ENCODE peak calls at places on chromosomes 1 and 21, in four cellular contexts. O is H1, D is K562, I is HepG2. F is an unnamed sample.

GRCh38 chr1:24727490-24728214 is 17.6 kb upstream of the CLIC4 start:
- DNase-seq in O (no peak), D (no peak), I (no peak), F (peak; percentile 71)

GRCh38 chr1:109529895-109530456 is 9.7 kb upstream of the GPR61 start:
- DNase-seq in O (no peak), D (no peak), I (no peak), F (no peak)

GRCh38 chr1:152777510-152778137 is 2.7 kb downstream of the LCE1F start:
- DNase-seq in O (no peak), D (peak; percentile 38), I (peak; percentile 30), F (no peak)

GRCh38 chr1:8396912-8397406 is 79.0 kb downstream of the SLC45A1 start:
- DNase-seq in O (no peak), D (no peak), I (peak; percentile 38), F (peak; percentile 49)

GRCh38 chr1:8815582-8816285 is 1.7 kb downstream of the RERE start:
- DNase-seq in O (no peak), D (no peak), I (no peak), F (no peak)

GRCh38 chr1:155226188-155226909 is 17.9 kb downstream of the MTX1 start:
- DNase-seq in O (no peak), D (peak; percentile 69), I (peak; percentile 60), F (no peak)

GRCh38 chr1:158087320-158087927 is 93.3 kb upstream of the CD1D start:
- DNase-seq in O (peak; percentile 63), D (peak; percentile 87), I (peak; percentile 80), F (no peak)

GRCh38 chr21:42990251-42990650 is 15.9 kb downstream of the PKNOX1 start:
- DNase-seq in O (no peak), D (no peak), I (no peak), F (no peak)

GRCh38 chr1:46673749-46674182 is 2.1 kb downstream of the TEX38 start:
- DNase-seq in O (no peak), D (peak; percentile 31), I (no peak), F (no peak)

GRCh38 chr1:169739980-169740379 is 6.1 kb upstream of the SELE start:
- DNase-seq in O (no peak), D (no peak), I (no peak), F (no peak)

GRCh38 chr1:77438239-77438913 is 156.6 kb downstream of the AK5 start:
- DNase-seq in O (no peak), D (no peak), I (no peak), F (no peak)

GRCh38 chr1:156177918-156178654 is 15.8 kb upstream of the SLC25A44 start:
- DNase-seq in O (no peak), D (peak; percentile 43), I (no peak), F (no peak)

GRCh38 chr1:202143011-202143767 is 1.3 kb downstream of the ARL8A start:
- DNase-seq in O (no peak), D (no peak), I (peak; percentile 75), F (no peak)

GRCh38 chr1:57254006-57254405 is 169.9 kb downstream of the DAB1 start:
- DNase-seq in O (no peak), D (no peak), I (no peak), F (no peak)

GRCh38 chr1:151292207-151293030 is 10.3 kb downstream of the ZNF687 start:
- DNase-seq in O (no peak), D (no peak), I (no peak), F (no peak)

GRCh38 chr1:27031235-27032118 is 18.8 kb upstream of the TENT5B start:
- DNase-seq in O (no peak), D (peak; percentile 23), I (no peak), F (no peak)

GRCh38 chr1:54312874-54313316 is 93.3 kb downstream of the SSBP3 start:
- DNase-seq in O (no peak), D (no peak), I (peak; percentile 33), F (no peak)

GRCh38 chr1:89566761-89567174 is 42.1 kb downstream of the LRRC8B start:
- DNase-seq in O (no peak), D (no peak), I (no peak), F (no peak)

GRCh38 chr21:29233611-29234540 is 64.8 kb upstream of the BACH1 start:
- DNase-seq in O (no peak), D (no peak), I (no peak), F (peak; percentile 76)

GRCh38 chr21:17451364-17451869 is 61.4 kb upstream of the CXADR start:
- DNase-seq in O (no peak), D (no peak), I (peak; percentile 28), F (no peak)

GRCh38 chr1:197675475-197676324 is 99.6 kb downstream of the DENND1B start:
- DNase-seq in O (no peak), D (no peak), I (no peak), F (no peak)

GRCh38 chr21:42925114-42925907 is at the start of gene ERVH48-1:
- DNase-seq in O (no peak), D (no peak), I (no peak), F (no peak)

GRCh38 chr1:52814465-52814864 is 28.1 kb upstream of the ZYG11A start:
- DNase-seq in O (no peak), D (no peak), I (peak; percentile 65), F (no peak)

GRCh38 chr1:176876966-176877515 is 287.5 kb downstream of the ASTN1 start:
- DNase-seq in O (no peak), D (no peak), I (no peak), F (no peak)

GRCh38 chr1:226541631-226542622 is 6.6 kb upstream of the STUM start:
- DNase-seq in O (no peak), D (no peak), I (no peak), F (no peak)

GRCh38 chr1:235330918-235331285 is 2.5 kb downstream of the GGPS1 start:
- DNase-seq in O (no peak), D (no peak), I (no peak), F (no peak)

GRCh38 chr1:186620951-186621350 is 59.3 kb downstream of the PTGS2 start:
- DNase-seq in O (no peak), D (no peak), I (no peak), F (peak; percentile 19)

GRCh38 chr1:219412772-219413171 is 200.1 kb downstream of the ZC3H11B start:
- DNase-seq in O (no peak), D (no peak), I (no peak), F (no peak)

GRCh38 chr21:42461185-42461520 is 34.9 kb downstream of the RSPH1 start:
- DNase-seq in O (no peak), D (no peak), I (no peak), F (no peak)

GRCh38 chr1:248821101-248821500 is 4.6 kb downstream of the SH3BP5L start:
- DNase-seq in O (no peak), D (no peak), I (peak; percentile 51), F (no peak)

GRCh38 chr1:185316163-185317033 is 645 bp downstream of the IVNS1ABP start:
- DNase-seq in O (peak; percentile 54), D (peak; percentile 81), I (peak; percentile 74), F (peak; percentile 45)

GRCh38 chr1:205601209-205601608 is 30.6 kb downstream of the ELK4 start:
- DNase-seq in O (no peak), D (no peak), I (peak; percentile 63), F (no peak)

GRCh38 chr1:74995848-74996247 is 138.3 kb upstream of the LHX8 start:
- DNase-seq in O (no peak), D (no peak), I (no peak), F (no peak)

GRCh38 chr1:22039594-22040347 is 12.7 kb upstream of the CDC42 start:
- DNase-seq in O (no peak), D (peak; percentile 37), I (no peak), F (peak; percentile 97)
- TF ChIP-seq POLR2AphosphoS5 in O (no peak), D (no peak), I (no peak), F (peak; percentile 69)

GRCh38 chr1:220800262-220800661 is 13.5 kb downstream of the MTARC1 start:
- DNase-seq in O (no peak), D (no peak), I (no peak), F (no peak)

GRCh38 chr1:220804202-220804586 is 17.5 kb downstream of the MTARC1 start:
- DNase-seq in O (no peak), D (no peak), I (no peak), F (no peak)

GRCh38 chr1:220807726-220808125 is 21.0 kb downstream of the MTARC1 start:
- DNase-seq in O (no peak), D (no peak), I (no peak), F (no peak)

GRCh38 chr1:220806408-220806807 is 19.7 kb downstream of the MTARC1 start:
- DNase-seq in O (no peak), D (no peak), I (no peak), F (no peak)

DNA sequence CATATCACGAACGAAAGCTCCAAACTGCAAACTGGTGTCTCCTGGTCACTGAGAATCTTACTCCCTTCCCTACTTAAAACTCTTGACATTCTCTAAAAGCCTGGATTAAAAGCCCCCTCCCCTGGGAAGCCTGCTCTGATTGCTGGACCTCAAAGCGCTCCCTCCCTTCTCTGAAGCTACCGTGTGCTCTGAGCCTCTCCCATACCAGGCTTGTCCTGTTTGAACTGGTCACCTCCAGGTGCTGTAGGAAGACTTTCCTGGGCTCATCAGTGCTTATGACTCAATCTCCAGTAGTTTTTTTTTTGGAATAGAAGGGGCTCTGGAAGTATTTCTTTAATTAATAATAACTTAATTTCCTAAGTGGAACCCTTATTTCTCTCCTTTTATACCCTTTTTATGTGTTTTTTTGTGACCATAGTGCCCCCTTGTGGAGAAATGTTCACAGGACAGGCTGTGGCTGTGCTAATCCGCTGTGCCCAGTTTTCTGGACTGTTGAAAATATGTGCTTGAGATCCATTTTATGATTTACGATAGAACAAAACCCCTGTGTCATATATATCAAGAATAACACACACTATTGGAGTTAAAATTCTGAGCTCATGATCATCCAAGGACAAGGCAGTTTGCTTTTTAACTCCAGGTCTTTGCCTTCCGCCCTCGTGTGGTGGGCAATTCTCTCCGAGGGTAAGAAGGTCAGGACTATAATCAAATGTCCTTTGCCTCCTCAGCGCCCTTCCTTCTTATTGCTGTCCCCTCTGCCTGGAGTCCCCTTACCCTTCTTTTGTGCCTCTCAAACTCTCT is 16.9 kb downstream of the MTARC1 start:
- DNase-seq in O (no peak), D (peak; percentile 64), I (peak; percentile 25), F (no peak)
- TF ChIP-seq KDM1A in O (no peak), D (no peak), I (no peak), F (no peak)

DNA sequence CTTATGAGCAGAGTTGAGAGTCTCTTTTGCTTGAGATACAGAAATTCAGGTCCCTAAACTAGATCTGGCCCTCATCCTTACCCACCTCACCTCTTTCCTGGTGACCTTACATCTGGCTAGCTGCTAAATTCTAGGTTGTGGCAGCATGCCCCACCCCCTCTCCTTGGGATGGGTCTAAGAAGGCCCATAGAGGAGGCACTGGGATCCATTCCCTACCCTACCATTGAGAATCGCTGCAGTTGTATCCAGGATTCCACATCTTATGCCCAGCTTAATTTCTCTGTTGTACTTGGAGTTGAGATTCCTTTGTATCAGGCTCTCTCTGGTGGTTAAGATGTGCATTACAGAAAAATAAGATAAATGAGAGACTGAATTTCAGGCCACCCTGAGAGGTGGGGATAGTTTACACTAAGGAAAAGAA is 9.5 kb upstream of the TMEM39B start:
- DNase-seq in O (no peak), D (peak; percentile 40), I (peak; percentile 37), F (no peak)
- TF ChIP-seq POLR2AphosphoS5 in O (peak; percentile 17), D (peak; percentile 52), I (no peak), F (no peak)

GRCh38 chr1:3772715-3773571 is at the start of gene SMIM1:
- DNase-seq in O (no peak), D (no peak), I (peak; percentile 52), F (no peak)
- TF ChIP-seq KDM1A in O (no peak), D (no peak), I (no peak), F (no peak)